ENCODE peak calls at places on chromosomes 1 and 21, in six cellular contexts. One of them, this sample, is unnamed.

GRCh38 chr1:238953448-238953847 is 432.9 kb upstream of the CHRM3 start:
- DNase-seq in MCF 10A: no peak
- DNase-seq in keratinocyte: no peak
- DNase-seq in lung: no peak
- DNase-seq in astrocyte of the cerebellum: no peak
- DNase-seq in A549: no peak
- DNase-seq in this sample: no peak

GRCh38 chr1:203346060-203346754 is 4.7 kb downstream of the FMOD start:
- DNase-seq in MCF 10A: no peak
- DNase-seq in keratinocyte: no peak
- DNase-seq in lung: no peak
- DNase-seq in astrocyte of the cerebellum: no peak
- DNase-seq in A549: no peak
- DNase-seq in this sample: no peak

GRCh38 chr1:39852876-39853275 is 30.4 kb downstream of the TRIT1 start:
- DNase-seq in MCF 10A: no peak
- DNase-seq in keratinocyte: no peak
- DNase-seq in lung: no peak
- DNase-seq in astrocyte of the cerebellum: no peak
- DNase-seq in A549: no peak
- DNase-seq in this sample: no peak

GRCh38 chr21:42040411-42041180 is 30.4 kb upstream of the ZBTB21 start:
- DNase-seq in MCF 10A: peak
- DNase-seq in keratinocyte: peak
- DNase-seq in lung: no peak
- DNase-seq in astrocyte of the cerebellum: peak
- DNase-seq in A549: peak
- DNase-seq in this sample: peak

GRCh38 chr1:21089711-21090110 is 87.0 kb downstream of the EIF4G3 start:
- DNase-seq in MCF 10A: no peak
- DNase-seq in keratinocyte: no peak
- DNase-seq in lung: no peak
- DNase-seq in astrocyte of the cerebellum: no peak
- DNase-seq in A549: no peak
- DNase-seq in this sample: no peak

GRCh38 chr1:39230261-39231190 is 26.0 kb downstream of the MACF1 start:
- DNase-seq in MCF 10A: no peak
- DNase-seq in keratinocyte: no peak
- DNase-seq in lung: no peak
- DNase-seq in astrocyte of the cerebellum: no peak
- DNase-seq in A549: no peak
- DNase-seq in this sample: no peak

GRCh38 chr1:232899278-232899677 is 51.1 kb upstream of the NTPCR start:
- DNase-seq in MCF 10A: no peak
- DNase-seq in keratinocyte: no peak
- DNase-seq in lung: no peak
- DNase-seq in astrocyte of the cerebellum: no peak
- DNase-seq in A549: no peak
- DNase-seq in this sample: no peak

GRCh38 chr1:108947871-108948525 is 15.3 kb downstream of the CLCC1 start:
- DNase-seq in MCF 10A: no peak
- DNase-seq in keratinocyte: no peak
- DNase-seq in lung: no peak
- DNase-seq in astrocyte of the cerebellum: no peak
- DNase-seq in A549: no peak
- DNase-seq in this sample: no peak

GRCh38 chr1:183989078-183989577 is 48.4 kb downstream of the COLGALT2 start:
- DNase-seq in MCF 10A: peak
- DNase-seq in keratinocyte: no peak
- DNase-seq in lung: no peak
- DNase-seq in astrocyte of the cerebellum: no peak
- DNase-seq in A549: no peak
- DNase-seq in this sample: peak

GRCh38 chr1:175555266-175555665 is 188.1 kb downstream of the TNR start:
- DNase-seq in MCF 10A: peak
- DNase-seq in keratinocyte: peak
- DNase-seq in lung: no peak
- DNase-seq in astrocyte of the cerebellum: no peak
- DNase-seq in A549: no peak
- DNase-seq in this sample: no peak

GRCh38 chr21:45910155-45910547 is 71.4 kb upstream of the COL6A1 start:
- DNase-seq in MCF 10A: no peak
- DNase-seq in keratinocyte: no peak
- DNase-seq in lung: no peak
- DNase-seq in astrocyte of the cerebellum: no peak
- DNase-seq in A549: no peak
- DNase-seq in this sample: no peak

GRCh38 chr21:33198346-33199135 is 31.2 kb upstream of the IFNAR2 start:
- DNase-seq in MCF 10A: no peak
- DNase-seq in keratinocyte: no peak
- DNase-seq in lung: peak
- DNase-seq in astrocyte of the cerebellum: no peak
- DNase-seq in A549: no peak
- DNase-seq in this sample: no peak

GRCh38 chr21:34528131-34528561 is 16.1 kb upstream of the KCNE1 start:
- DNase-seq in MCF 10A: peak
- DNase-seq in keratinocyte: no peak
- DNase-seq in lung: no peak
- DNase-seq in astrocyte of the cerebellum: no peak
- DNase-seq in A549: no peak
- DNase-seq in this sample: no peak

GRCh38 chr1:93446837-93447451 is 974 bp upstream of the FNBP1L start:
- DNase-seq in MCF 10A: peak
- DNase-seq in keratinocyte: peak
- DNase-seq in lung: peak
- DNase-seq in astrocyte of the cerebellum: no peak
- DNase-seq in A549: peak
- DNase-seq in this sample: no peak

GRCh38 chr1:245155186-245156040 is 628 bp downstream of the KIF26B start:
- DNase-seq in MCF 10A: peak
- DNase-seq in keratinocyte: no peak
- DNase-seq in lung: no peak
- DNase-seq in astrocyte of the cerebellum: no peak
- DNase-seq in A549: peak
- DNase-seq in this sample: no peak

GRCh38 chr1:186014370-186015030 is 280.3 kb downstream of the HMCN1 start:
- DNase-seq in MCF 10A: no peak
- DNase-seq in keratinocyte: no peak
- DNase-seq in lung: no peak
- DNase-seq in astrocyte of the cerebellum: no peak
- DNase-seq in A549: no peak
- DNase-seq in this sample: no peak

DNA sequence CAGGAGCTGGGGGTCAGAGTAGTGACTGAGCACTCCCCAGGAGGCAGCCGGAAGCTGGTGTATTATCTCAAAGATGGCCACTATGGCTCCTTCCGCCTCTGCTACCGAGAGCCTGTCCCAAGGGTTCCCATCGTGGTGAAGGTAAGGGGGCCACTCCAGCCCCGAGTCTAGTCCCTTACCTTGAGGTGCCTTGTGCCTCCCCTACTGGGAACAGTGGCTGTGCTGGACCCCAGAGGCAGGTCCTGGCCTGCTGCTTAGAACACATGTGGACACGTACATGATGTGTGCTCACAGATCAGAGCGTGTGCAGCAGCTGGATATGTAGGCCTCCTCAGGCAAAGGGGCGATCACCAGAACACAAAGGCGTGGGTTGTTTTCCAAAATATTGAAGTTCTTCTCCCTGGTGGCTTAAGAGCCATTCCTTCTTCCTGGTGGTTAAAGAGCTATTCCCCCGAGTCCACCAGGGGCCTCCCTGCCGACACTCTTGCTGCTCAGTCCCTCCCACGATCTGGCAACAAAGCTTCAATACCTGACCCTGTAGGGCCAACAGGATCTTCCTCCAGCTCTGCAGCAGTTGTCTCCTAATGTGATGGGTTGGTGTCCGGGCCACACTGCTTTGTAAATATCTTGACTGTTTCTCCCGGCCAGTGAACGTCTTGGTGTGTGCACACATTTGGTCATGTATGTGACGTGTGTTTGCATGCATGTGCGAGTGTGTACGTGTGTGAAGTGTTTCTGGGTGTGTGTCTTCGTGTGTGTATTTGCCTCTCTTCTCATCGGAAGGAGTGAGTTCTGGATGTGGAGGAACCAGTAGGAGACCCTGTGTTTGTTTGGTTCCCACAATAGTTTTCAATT is 68.4 kb upstream of the TINAGL1 start:
- DNase-seq in MCF 10A: no peak
- DNase-seq in keratinocyte: no peak
- DNase-seq in lung: no peak
- DNase-seq in astrocyte of the cerebellum: no peak
- DNase-seq in A549: no peak
- DNase-seq in this sample: no peak
- TF ChIP-seq CTCF in MCF 10A: no peak
- TF ChIP-seq CTCF in keratinocyte: no peak
- TF ChIP-seq CTCF in lung: no peak
- TF ChIP-seq CTCF in astrocyte of the cerebellum: no peak
- TF ChIP-seq CTCF in A549: no peak
- TF ChIP-seq CTCF in this sample: no peak

DNA sequence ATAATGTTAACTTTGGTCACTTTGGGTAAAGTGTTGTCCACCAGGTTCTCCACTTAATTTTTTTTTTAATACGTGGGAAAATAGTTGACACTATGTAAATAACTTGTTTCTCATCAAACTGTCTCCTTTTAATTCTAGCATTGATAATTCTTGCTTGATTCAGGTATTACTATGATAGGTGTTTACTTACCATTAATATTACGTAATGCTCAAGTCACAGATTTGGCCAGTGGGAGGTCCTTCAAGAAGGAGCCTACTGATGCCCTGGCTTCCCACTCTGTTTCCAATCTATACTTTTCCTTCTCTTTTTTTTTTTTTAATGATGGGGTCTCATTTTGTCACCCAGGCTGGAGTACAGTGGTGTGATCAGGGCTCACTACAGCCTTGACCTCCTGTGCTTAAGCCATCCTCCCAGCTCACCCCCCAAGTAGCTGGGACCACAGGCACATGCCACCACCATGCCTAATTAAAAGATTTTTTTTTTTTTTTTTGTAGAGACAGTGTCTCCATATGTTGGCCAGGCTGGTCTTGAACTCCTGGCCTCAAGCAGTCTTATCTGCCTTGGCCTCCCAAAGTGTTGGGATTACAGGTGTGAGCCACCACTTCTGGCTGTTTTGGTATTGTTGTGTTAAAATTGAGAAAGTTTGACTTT is 29.9 kb downstream of the YTHDF2 start:
- DNase-seq in MCF 10A: no peak
- DNase-seq in keratinocyte: no peak
- DNase-seq in lung: no peak
- DNase-seq in astrocyte of the cerebellum: no peak
- DNase-seq in A549: no peak
- DNase-seq in this sample: no peak
- TF ChIP-seq CTCF in MCF 10A: no peak
- TF ChIP-seq CTCF in keratinocyte: no peak
- TF ChIP-seq CTCF in lung: no peak
- TF ChIP-seq CTCF in astrocyte of the cerebellum: no peak
- TF ChIP-seq CTCF in A549: no peak
- TF ChIP-seq CTCF in this sample: no peak

GRCh38 chr1:8880068-8880676 is 1.7 kb upstream of the ENO1 start:
- DNase-seq in MCF 10A: peak
- DNase-seq in keratinocyte: no peak
- DNase-seq in lung: peak
- DNase-seq in astrocyte of the cerebellum: peak
- DNase-seq in A549: peak
- DNase-seq in this sample: peak
- TF ChIP-seq CTCF in MCF 10A: no peak
- TF ChIP-seq CTCF in keratinocyte: no peak
- TF ChIP-seq CTCF in lung: no peak
- TF ChIP-seq CTCF in astrocyte of the cerebellum: peak
- TF ChIP-seq CTCF in A549: no peak
- TF ChIP-seq CTCF in this sample: no peak

GRCh38 chr1:156599811-156600210 is 1.5 kb downstream of the GPATCH4 start:
- DNase-seq in MCF 10A: peak
- DNase-seq in keratinocyte: no peak
- DNase-seq in lung: no peak
- DNase-seq in astrocyte of the cerebellum: no peak
- DNase-seq in A549: peak
- DNase-seq in this sample: no peak

GRCh38 chr1:156601122-156601830 is at the start of gene GPATCH4:
- DNase-seq in MCF 10A: peak
- DNase-seq in keratinocyte: no peak
- DNase-seq in lung: peak
- DNase-seq in astrocyte of the cerebellum: peak
- DNase-seq in A549: peak
- DNase-seq in this sample: peak

GRCh38 chr1:156601892-156602291 is 613 bp upstream of the GPATCH4 start:
- DNase-seq in MCF 10A: no peak
- DNase-seq in keratinocyte: no peak
- DNase-seq in lung: no peak
- DNase-seq in astrocyte of the cerebellum: no peak
- DNase-seq in A549: no peak
- DNase-seq in this sample: no peak

GRCh38 chr1:156600733-156601121 is 552 bp downstream of the GPATCH4 start:
- DNase-seq in MCF 10A: peak
- DNase-seq in keratinocyte: no peak
- DNase-seq in lung: no peak
- DNase-seq in astrocyte of the cerebellum: no peak
- DNase-seq in A549: no peak
- DNase-seq in this sample: no peak

GRCh38 chr1:156602557-156602993 is 1.3 kb upstream of the GPATCH4 start:
- DNase-seq in MCF 10A: peak
- DNase-seq in keratinocyte: no peak
- DNase-seq in lung: no peak
- DNase-seq in astrocyte of the cerebellum: no peak
- DNase-seq in A549: peak
- DNase-seq in this sample: no peak
- TF ChIP-seq CTCF in MCF 10A: peak
- TF ChIP-seq CTCF in keratinocyte: peak
- TF ChIP-seq CTCF in lung: no peak
- TF ChIP-seq CTCF in astrocyte of the cerebellum: no peak
- TF ChIP-seq CTCF in A549: peak
- TF ChIP-seq CTCF in this sample: peak

DNA sequence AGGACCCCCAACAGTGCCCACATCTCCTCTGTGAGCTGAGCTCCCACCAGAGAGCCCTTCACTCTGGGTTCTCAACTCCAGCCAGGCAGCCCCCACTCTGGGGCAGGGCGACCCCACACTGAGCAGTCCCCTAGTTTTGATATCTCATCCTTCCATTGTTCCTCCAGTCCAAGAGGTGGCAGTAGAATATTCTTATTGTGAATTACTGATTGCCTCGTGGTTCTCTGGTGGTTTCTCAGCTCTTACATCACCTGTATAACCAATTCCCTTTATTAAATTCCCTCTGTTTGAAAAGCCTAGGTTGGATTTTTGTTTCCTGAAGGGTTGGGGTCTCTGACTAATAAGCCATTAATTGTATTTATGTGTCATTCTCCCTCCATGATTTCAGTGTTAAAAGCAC is 407.5 kb downstream of the SETD4 start:
- DNase-seq in MCF 10A: no peak
- DNase-seq in keratinocyte: no peak
- DNase-seq in lung: no peak
- DNase-seq in astrocyte of the cerebellum: no peak
- DNase-seq in A549: no peak
- DNase-seq in this sample: no peak
- TF ChIP-seq CTCF in MCF 10A: no peak
- TF ChIP-seq CTCF in keratinocyte: no peak
- TF ChIP-seq CTCF in lung: no peak
- TF ChIP-seq CTCF in astrocyte of the cerebellum: no peak
- TF ChIP-seq CTCF in A549: no peak
- TF ChIP-seq CTCF in this sample: no peak